ENCODE peak calls at places on chromosomes 12 and 14, in six cellular contexts. H is NCI-H2081 treated with DMSO at 0.1 percent for 48 hours; R is hypothalamus; Z is DMS 273 treated with DMSO at 0.1 percent for 48 hours; N is activated naive CD4-positive, alpha-beta T cell treated with anti-CD3 and anti-CD28 coated beads for 36 hours; T is psoas muscle. F is an unnamed sample.

GRCh38 chr12:14605401-14605989 is 37.8 kb upstream of the PLBD1 start:
- DNase-seq in H (no peak), R (no peak), Z (no peak), N (no peak), T (no peak), F (no peak)

GRCh38 chr12:32312049-32312670 is 87.2 kb upstream of the FGD4 start:
- DNase-seq in H (peak; percentile 38), R (peak; percentile 3), Z (no peak), N (no peak), T (no peak), F (peak; percentile 71)

GRCh38 chr12:124506145-124506831 is 61.1 kb downstream of the NCOR2 start:
- DNase-seq in H (peak; percentile 31), R (no peak), Z (peak; percentile 85), N (no peak), T (peak; percentile 88), F (peak; percentile 84)

GRCh38 chr12:65891987-65892481 is 67.8 kb downstream of the HMGA2 start:
- DNase-seq in H (no peak), R (no peak), Z (no peak), N (no peak), T (peak; percentile 82), F (peak; percentile 95)

GRCh38 chr14:105602799-105603763 is 76.7 kb downstream of the TMEM121 start:
- DNase-seq in H (no peak), R (no peak), Z (no peak), N (no peak), T (no peak), F (no peak)

GRCh38 chr12:129873458-129873857 is 30.4 kb downstream of the TMEM132D start:
- DNase-seq in H (no peak), R (no peak), Z (no peak), N (no peak), T (no peak), F (no peak)

GRCh38 chr12:39618701-39619100 is 902 bp downstream of the ABCD2 start:
- DNase-seq in H (no peak), R (no peak), Z (no peak), N (peak; percentile 11), T (no peak), F (no peak)

GRCh38 chr12:59839514-59839913 is 243.7 kb downstream of the SLC16A7 start:
- DNase-seq in H (no peak), R (no peak), Z (no peak), N (no peak), T (no peak), F (no peak)

GRCh38 chr12:26319511-26319910 is 124.1 kb downstream of the SSPN start:
- DNase-seq in H (no peak), R (no peak), Z (no peak), N (no peak), T (peak; percentile 65), F (peak; percentile 95)

GRCh38 chr12:116096874-116097273 is 180.6 kb downstream of the MED13L start:
- DNase-seq in H (no peak), R (no peak), Z (no peak), N (no peak), T (no peak), F (no peak)

GRCh38 chr14:88533203-88533602 is 21.6 kb downstream of the PTPN21 start:
- DNase-seq in H (no peak), R (no peak), Z (no peak), N (no peak), T (no peak), F (peak; percentile 63)

GRCh38 chr12:120468846-120469449 is 600 bp downstream of the SRSF9 start:
- DNase-seq in H (no peak), R (no peak), Z (no peak), N (no peak), T (peak; percentile 64), F (peak; percentile 29)

GRCh38 chr12:85448548-85449139 is 168.6 kb downstream of the ALX1 start:
- DNase-seq in H (no peak), R (no peak), Z (no peak), N (no peak), T (no peak), F (no peak)

GRCh38 chr14:91573894-91574837 is 64.1 kb upstream of the PPP4R3A start:
- DNase-seq in H (no peak), R (peak; percentile 9), Z (no peak), N (peak; percentile 96), T (peak; percentile 48), F (peak; percentile 1)